ENCODE peak calls at places on chromosome 15, in four cellular contexts. B is Karpas-422, J is neuronal stem cell, S is H1. R is an unnamed sample.

GRCh38 chr15:48718646-48719045 is 73.1 kb upstream of the FBN1 start:
- DNase-seq in S (no peak), J (no peak), B (peak; percentile 24), R (no peak)

GRCh38 chr15:88513195-88513594 is 33.3 kb downstream of the DET1 start:
- DNase-seq in J (no peak), S (no peak), B (no peak), R (no peak)

GRCh38 chr15:29656636-29657475 is 165.4 kb downstream of the TJP1 start:
- DNase-seq in S (peak; percentile 62), B (no peak), J (peak; percentile 54), R (peak; percentile 86)

GRCh38 chr15:95888762-95889161 is 441.7 kb upstream of the NR2F2 start:
- DNase-seq in B (no peak), S (no peak), J (no peak), R (no peak)

GRCh38 chr15:45943255-45943654 is 308.4 kb downstream of the SQOR start:
- DNase-seq in B (peak; percentile 55), J (no peak), S (no peak), R (peak; percentile 32)

GRCh38 chr15:82122754-82123400 is 77.1 kb upstream of the MEX3B start:
- DNase-seq in S (no peak), B (no peak), J (no peak), R (no peak)

GRCh38 chr15:48285329-48286214 is 45.7 kb upstream of the DUT start:
- DNase-seq in B (peak; percentile 85), S (no peak), J (peak; percentile 65), R (peak; percentile 79)

GRCh38 chr15:33794425-33794824 is 173.9 kb upstream of the CHRM5 start:
- DNase-seq in S (no peak), B (no peak), J (no peak), R (no peak)

GRCh38 chr15:83526319-83526718 is 79.2 kb downstream of the SH3GL3 start:
- DNase-seq in B (no peak), J (no peak), S (no peak), R (no peak)

GRCh38 chr15:50854594-50855490 is 53.6 kb upstream of the AP4E1 start:
- DNase-seq in J (no peak), S (no peak), B (peak; percentile 79), R (no peak)

GRCh38 chr15:64865126-64865997 is 23.6 kb downstream of the PLEKHO2 start:
- DNase-seq in S (no peak), J (no peak), B (no peak), R (no peak)

GRCh38 chr15:67883228-67883773 is 43.5 kb upstream of the RNU6-1 start:
- DNase-seq in J (no peak), B (no peak), S (no peak), R (peak; percentile 26)

GRCh38 chr15:89490550-89491315 is 5.7 kb downstream of the RHCG start:
- DNase-seq in J (no peak), B (no peak), S (no peak), R (no peak)

GRCh38 chr15:76337047-76337738 is 620 bp downstream of the ISL2 start:
- DNase-seq in S (no peak), J (no peak), B (peak; percentile 80), R (peak; percentile 39)

GRCh38 chr15:76340198-76340801 is 3.7 kb downstream of the ISL2 start:
- DNase-seq in J (peak; percentile 71), B (no peak), S (no peak), R (peak; percentile 78)

GRCh38 chr15:76339302-76340197 is 3.0 kb downstream of the ISL2 start:
- DNase-seq in S (no peak), J (peak; percentile 57), B (peak; percentile 49), R (peak; percentile 62)

GRCh38 chr15:76337739-76338554 is 1.4 kb downstream of the ISL2 start:
- DNase-seq in S (no peak), J (peak; percentile 59), B (peak; percentile 68), R (peak; percentile 75)

DNA sequence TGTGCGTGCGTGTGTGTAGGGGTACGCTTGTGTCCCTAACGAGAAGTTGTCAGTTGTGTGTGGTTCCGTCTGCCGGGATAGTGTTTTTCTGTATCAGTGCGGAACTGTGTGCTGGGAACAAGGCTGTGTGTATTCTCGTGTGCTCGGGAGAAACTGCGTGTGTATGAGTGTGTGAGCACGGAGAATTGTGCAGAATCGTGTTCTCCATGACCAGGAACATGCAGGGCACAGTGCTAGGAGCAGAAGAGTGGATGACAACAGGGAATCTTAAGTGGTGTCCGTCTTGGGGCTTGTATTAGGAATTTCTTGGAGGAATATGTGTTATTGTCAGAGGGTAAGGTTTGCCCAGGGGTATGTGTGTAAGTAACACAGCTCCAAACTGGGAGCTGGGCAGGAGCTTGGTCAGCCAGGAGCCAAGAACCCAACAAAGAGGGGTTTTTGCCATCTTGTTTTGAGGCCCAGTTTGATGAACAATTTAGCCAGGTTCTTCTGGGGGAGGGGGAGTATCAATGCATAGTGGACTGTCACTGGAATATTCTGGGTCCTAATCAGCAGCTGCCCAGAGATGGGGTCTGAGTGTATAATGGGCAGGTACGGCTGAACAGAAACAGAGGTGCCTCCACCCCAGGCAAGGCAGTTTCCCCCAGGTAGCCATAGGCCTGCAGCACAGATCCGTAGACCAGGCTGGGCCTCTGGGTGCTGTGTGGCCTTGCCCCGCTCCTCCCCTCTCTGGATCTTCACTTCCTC is 2.2 kb downstream of the ISL2 start:
- DNase-seq in J (no peak), S (no peak), B (no peak), R (peak; percentile 23)
- H3K4me1 ChIP-seq in J (peaks cover 33% of the 10 kb centered on the region), S (peaks cover 33% of the 10 kb centered on the region), B (peaks cover 30% of the 10 kb centered on the region), R (peaks cover 27% of the 10 kb centered on the region)

GRCh38 chr15:25838871-25839195 is 24.3 kb downstream of the ATP10A start:
- DNase-seq in J (no peak), B (no peak), S (no peak), R (no peak)
- H2AFZ ChIP-seq in J (no peak overlapping the region), B (no peak overlapping the region), S (no peak overlapping the region), R (no peak overlapping the region)

GRCh38 chr15:69996842-69997478 is 100.8 kb downstream of the TLE3 start:
- DNase-seq in S (no peak), B (no peak), J (no peak), R (no peak)
- H3K4me1 ChIP-seq in S (peaks cover 5% of the 10 kb centered on the region), B (peaks cover 47% of the 10 kb centered on the region), J (no peaks in the 10 kb centered on the region), R (peaks cover 15% of the 10 kb centered on the region)

GRCh38 chr15:36432162-36432561 is 147.3 kb upstream of the CDIN1 start:
- DNase-seq in S (no peak), B (no peak), J (no peak), R (no peak)
- H2AFZ ChIP-seq in S (no peak overlapping the region), B (no peak overlapping the region), J (no peak overlapping the region), R (no peak overlapping the region)

DNA sequence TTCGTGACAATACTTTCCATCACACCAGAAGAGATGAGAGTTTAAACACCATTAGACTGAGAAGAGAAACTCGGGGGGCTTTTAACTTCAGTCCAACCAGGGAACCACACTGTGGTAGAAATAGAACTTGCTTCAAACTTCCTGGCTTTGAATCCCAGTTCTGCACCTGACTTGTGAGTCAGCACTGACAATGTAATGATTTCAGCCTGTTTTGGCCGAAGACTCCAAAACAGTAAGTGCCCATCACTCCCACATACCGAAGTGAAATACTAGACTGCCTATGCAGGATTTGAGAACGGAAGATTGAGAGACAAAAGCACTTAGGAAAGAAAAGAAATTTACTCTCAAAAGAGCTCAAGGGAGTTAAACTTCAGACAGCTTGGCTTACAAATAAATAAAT is 27.0 kb downstream of the C2CD4B start:
- DNase-seq in B (no peak), S (no peak), J (no peak), R (no peak)
- H3K4me1 ChIP-seq in B (no peaks in the 10 kb centered on the region), S (no peaks in the 10 kb centered on the region), J (no peaks in the 10 kb centered on the region), R (no peaks in the 10 kb centered on the region)

GRCh38 chr15:55008397-55008796 is 188.3 kb downstream of the RSL24D1 start:
- DNase-seq in B (no peak), J (no peak), S (no peak), R (no peak)

GRCh38 chr15:55007561-55007960 is 189.2 kb downstream of the RSL24D1 start:
- DNase-seq in B (no peak), S (no peak), J (no peak), R (no peak)

GRCh38 chr15:55005679-55006078 is 191.1 kb downstream of the RSL24D1 start:
- DNase-seq in B (no peak), S (no peak), J (no peak), R (no peak)

GRCh38 chr15:55003900-55004879 is 192.6 kb downstream of the RSL24D1 start:
- DNase-seq in B (no peak), J (peak; percentile 31), S (no peak), R (no peak)
- H2AFZ ChIP-seq in B (no peak overlapping the region), J (peak overlapping the region; percentile 37), S (no peak overlapping the region), R (no peak overlapping the region)

DNA sequence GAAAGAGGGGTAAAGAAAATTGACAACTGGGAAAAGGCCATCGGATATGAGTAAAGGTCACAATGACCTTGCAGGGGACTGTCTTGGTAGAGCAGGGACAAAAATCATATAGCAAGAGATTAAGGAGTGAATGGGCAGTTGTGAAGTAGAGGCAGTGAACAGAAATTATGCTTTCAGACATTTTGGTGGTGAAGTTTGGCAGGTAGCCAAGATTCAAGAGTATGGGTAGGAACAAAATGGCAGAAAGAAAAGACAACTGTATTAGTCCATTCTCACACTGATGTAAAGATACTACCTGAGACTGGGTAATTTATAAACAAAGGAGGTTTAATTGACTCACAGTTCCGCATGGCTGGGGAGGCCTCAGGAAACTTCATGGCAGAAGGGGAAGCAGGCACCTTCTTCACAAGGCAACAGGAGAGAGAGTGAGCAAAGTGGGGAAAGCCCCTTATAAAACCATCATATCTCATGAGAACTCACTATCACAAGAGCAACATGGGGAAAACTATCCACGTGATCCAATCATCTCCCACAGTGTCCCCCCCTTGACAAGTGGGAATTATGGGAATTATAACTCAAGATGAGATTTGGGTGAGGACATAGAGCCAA is 84.0 kb downstream of the CGNL1 start:
- DNase-seq in S (no peak), B (no peak), J (no peak), R (no peak)
- H3K4me1 ChIP-seq in S (no peaks in the 10 kb centered on the region), B (no peaks in the 10 kb centered on the region), J (peaks cover 8% of the 10 kb centered on the region), R (peaks cover 8% of the 10 kb centered on the region)

DNA sequence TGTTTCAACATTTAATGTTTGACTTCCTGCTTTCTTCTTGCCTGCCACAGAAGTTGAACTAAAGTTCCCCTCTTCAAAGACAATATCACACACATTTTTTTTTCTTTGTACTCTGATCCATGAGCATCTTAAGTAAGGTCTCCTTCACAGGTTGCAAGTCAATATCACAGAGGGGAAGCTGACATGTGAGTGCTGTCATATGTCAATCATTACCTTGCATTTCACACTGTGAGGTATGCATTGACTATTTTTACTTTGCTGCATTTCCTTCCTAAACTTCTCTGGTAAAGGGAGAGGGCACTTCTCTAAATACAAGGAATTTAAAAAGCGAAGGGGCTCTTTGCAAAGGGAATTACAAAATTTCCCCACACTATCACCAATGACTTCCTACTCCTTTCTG is 172.2 kb upstream of the MCTP2 start:
- DNase-seq in S (no peak), J (no peak), B (no peak), R (no peak)
- H2AFZ ChIP-seq in S (no peak overlapping the region), J (no peak overlapping the region), B (no peak overlapping the region), R (no peak overlapping the region)

GRCh38 chr15:66777596-66778313 is 75.7 kb downstream of the SMAD6 start:
- DNase-seq in B (no peak), S (no peak), J (no peak), R (no peak)

GRCh38 chr15:66777054-66777453 is 75.0 kb downstream of the SMAD6 start:
- DNase-seq in J (no peak), B (no peak), S (no peak), R (no peak)

GRCh38 chr15:66779331-66780009 is 77.4 kb downstream of the SMAD6 start:
- DNase-seq in B (no peak), S (no peak), J (no peak), R (no peak)

GRCh38 chr15:66778716-66779115 is 76.7 kb downstream of the SMAD6 start:
- DNase-seq in J (no peak), S (no peak), B (no peak), R (no peak)

GRCh38 chr15:66778314-66778665 is 76.3 kb downstream of the SMAD6 start:
- DNase-seq in S (no peak), J (no peak), B (no peak), R (no peak)
- H3K4me1 ChIP-seq in S (peaks cover 14% of the 10 kb centered on the region), J (peaks cover 25% of the 10 kb centered on the region), B (no peaks in the 10 kb centered on the region), R (peaks cover 30% of the 10 kb centered on the region)

R was measured in neural progenitor cell.